ENCODE peak calls at places on chromosome 1, in four cellular contexts. One of them, this sample, is unnamed.

GRCh38 chr1:102550729-102551384 is 554.1 kb upstream of the OLFM3 start:
- DNase-seq in IMR-90: peak; percentile 9
- DNase-seq in GM12878: no peak
- DNase-seq in K562: no peak
- DNase-seq in this sample: peak; percentile 5

GRCh38 chr1:109391161-109391556 is 6.6 kb downstream of the SORT1 start:
- DNase-seq in K562: no peak
- DNase-seq in GM12878: no peak
- DNase-seq in IMR-90: peak; percentile 61
- DNase-seq in this sample: peak; percentile 45

GRCh38 chr1:39733161-39733560 is 5.5 kb upstream of the PPIE start:
- DNase-seq in IMR-90: peak; percentile 33
- DNase-seq in K562: no peak
- DNase-seq in GM12878: no peak
- DNase-seq in this sample: no peak

GRCh38 chr1:235468970-235469369 is 35.3 kb downstream of the B3GALNT2 start:
- DNase-seq in IMR-90: peak; percentile 64
- DNase-seq in GM12878: no peak
- DNase-seq in K562: no peak
- DNase-seq in this sample: peak; percentile 40

GRCh38 chr1:29912413-29912812 is 676.1 kb downstream of the PTPRU start:
- DNase-seq in IMR-90: peak; percentile 54
- DNase-seq in GM12878: no peak
- DNase-seq in K562: no peak
- DNase-seq in this sample: peak; percentile 6

GRCh38 chr1:11046270-11046566 is 821 bp downstream of the MASP2 start:
- DNase-seq in GM12878: no peak
- DNase-seq in IMR-90: no peak
- DNase-seq in K562: no peak
- DNase-seq in this sample: no peak

GRCh38 chr1:172449585-172450523 is 6.0 kb upstream of the PIGC start:
- DNase-seq in GM12878: no peak
- DNase-seq in K562: peak; percentile 83
- DNase-seq in IMR-90: peak; percentile 51
- DNase-seq in this sample: peak; percentile 61

GRCh38 chr1:228445867-228446584 is 29.4 kb upstream of the TRIM17 start:
- DNase-seq in GM12878: no peak
- DNase-seq in IMR-90: peak; percentile 56
- DNase-seq in K562: peak; percentile 35
- DNase-seq in this sample: peak; percentile 16

GRCh38 chr1:216601427-216601751 is 121.8 kb downstream of the ESRRG start:
- DNase-seq in IMR-90: no peak
- DNase-seq in K562: no peak
- DNase-seq in GM12878: no peak
- DNase-seq in this sample: no peak

GRCh38 chr1:216598448-216598847 is 124.8 kb downstream of the ESRRG start:
- DNase-seq in K562: no peak
- DNase-seq in IMR-90: no peak
- DNase-seq in GM12878: no peak
- DNase-seq in this sample: no peak

GRCh38 chr1:216599851-216600250 is 123.4 kb downstream of the ESRRG start:
- DNase-seq in K562: no peak
- DNase-seq in IMR-90: no peak
- DNase-seq in GM12878: no peak
- DNase-seq in this sample: no peak

GRCh38 chr1:216604771-216605170 is 118.5 kb downstream of the ESRRG start:
- DNase-seq in GM12878: no peak
- DNase-seq in IMR-90: no peak
- DNase-seq in K562: no peak
- DNase-seq in this sample: no peak

GRCh38 chr1:216600730-216601426 is 122.4 kb downstream of the ESRRG start:
- DNase-seq in GM12878: no peak
- DNase-seq in IMR-90: peak; percentile 78
- DNase-seq in K562: no peak
- DNase-seq in this sample: peak; percentile 56
- TF ChIP-seq CTCF in GM12878: peak; percentile 16
- TF ChIP-seq CTCF in IMR-90: peak; percentile 61
- TF ChIP-seq CTCF in K562: no peak
- TF ChIP-seq CTCF in this sample: peak; percentile 22

DNA sequence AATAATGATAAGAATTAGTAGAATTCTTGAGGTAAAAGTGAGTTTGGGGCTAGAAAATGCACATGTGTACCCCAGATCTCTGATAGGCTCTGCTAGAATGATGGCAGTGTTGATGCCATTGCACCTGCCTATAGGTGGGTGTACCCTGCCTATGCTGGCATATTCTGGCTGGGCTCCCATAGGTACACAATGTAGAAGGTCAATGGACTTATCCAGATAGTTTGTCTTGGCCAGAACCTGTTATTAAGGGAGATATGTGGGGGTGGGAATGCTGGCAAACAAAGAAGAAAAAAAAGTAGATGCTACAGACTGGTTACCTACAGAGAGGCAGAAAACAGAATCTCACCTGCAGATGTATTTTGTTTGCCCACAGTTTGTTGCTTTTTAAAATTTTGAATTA is 14.1 kb upstream of the KLHDC8A start:
- DNase-seq in K562: no peak
- DNase-seq in IMR-90: no peak
- DNase-seq in GM12878: no peak
- DNase-seq in this sample: no peak
- TF ChIP-seq FOS in K562: no peak
- TF ChIP-seq FOS in IMR-90: no peak
- TF ChIP-seq FOS in GM12878: no peak
- TF ChIP-seq FOS in this sample: no peak

GRCh38 chr1:241208910-241209414 is 148.0 kb downstream of the RGS7 start:
- DNase-seq in GM12878: no peak
- DNase-seq in K562: no peak
- DNase-seq in IMR-90: no peak
- DNase-seq in this sample: no peak
- TF ChIP-seq CTCF in GM12878: no peak
- TF ChIP-seq CTCF in K562: no peak
- TF ChIP-seq CTCF in IMR-90: no peak
- TF ChIP-seq CTCF in this sample: no peak

GRCh38 chr1:19317126-19317910 is 5.2 kb downstream of the SLC66A1 start:
- DNase-seq in IMR-90: no peak
- DNase-seq in GM12878: no peak
- DNase-seq in K562: no peak
- DNase-seq in this sample: no peak

GRCh38 chr1:19312782-19313635 is 883 bp downstream of the SLC66A1 start:
- DNase-seq in GM12878: no peak
- DNase-seq in IMR-90: no peak
- DNase-seq in K562: peak; percentile 95
- DNase-seq in this sample: no peak

GRCh38 chr1:19313961-19314882 is 2.1 kb downstream of the SLC66A1 start:
- DNase-seq in IMR-90: no peak
- DNase-seq in K562: no peak
- DNase-seq in GM12878: no peak
- DNase-seq in this sample: no peak

GRCh38 chr1:19313636-19313959 is 1.5 kb downstream of the SLC66A1 start:
- DNase-seq in GM12878: no peak
- DNase-seq in K562: peak; percentile 68
- DNase-seq in IMR-90: no peak
- DNase-seq in this sample: no peak

GRCh38 chr1:19315378-19316206 is 3.5 kb downstream of the SLC66A1 start:
- DNase-seq in GM12878: peak; percentile 56
- DNase-seq in IMR-90: peak; percentile 70
- DNase-seq in K562: peak; percentile 69
- DNase-seq in this sample: peak; percentile 47
- TF ChIP-seq FOS in GM12878: no peak
- TF ChIP-seq FOS in IMR-90: peak; percentile 16
- TF ChIP-seq FOS in K562: no peak
- TF ChIP-seq FOS in this sample: peak; percentile 44

This sample was measured in endothelial cell of umbilical vein.